ENCODE peak calls at places on chromosomes 16 and 17, in four cellular contexts. M, O, Q and A are unnamed samples.

GRCh38 chr16:58451945-58452401 is 48.0 kb upstream of the NDRG4 start:
- DNase-seq in O (no peak), M (no peak), Q (no peak), A (no peak)

GRCh38 chr16:11614587-11615175 is 28.0 kb upstream of the LITAF start:
- DNase-seq in O (no peak), M (no peak), Q (no peak), A (no peak)

GRCh38 chr16:86595983-86596605 is 17.7 kb downstream of the FOXL1 start:
- DNase-seq in Q (no peak), O (no peak), M (no peak), A (no peak)

GRCh38 chr16:18953535-18953934 is 27.3 kb upstream of the SMG1 start:
- DNase-seq in M (no peak), Q (no peak), O (no peak), A (no peak)

GRCh38 chr16:30724641-30725464 is 23.4 kb upstream of the PHKG2 start:
- DNase-seq in O (no peak), M (no peak), Q (no peak), A (no peak)

GRCh38 chr17:80068301-80069160 is 32.1 kb downstream of the CCDC40 start:
- DNase-seq in M (peak; percentile 53), O (no peak), Q (no peak), A (peak; percentile 68)

GRCh38 chr17:77385750-77386501 is 245.2 kb downstream of the SEC14L1 start:
- DNase-seq in Q (no peak), O (no peak), M (peak; percentile 65), A (peak; percentile 76)

GRCh38 chr17:72208832-72209231 is 88.0 kb downstream of the SOX9 start:
- DNase-seq in O (no peak), Q (no peak), M (no peak), A (no peak)

GRCh38 chr16:3147757-3148104 is 12.9 kb downstream of the ZNF213 start:
- DNase-seq in Q (no peak), O (no peak), M (no peak), A (no peak)

GRCh38 chr17:35068249-35068648 is 4.7 kb upstream of the RFFL start:
- DNase-seq in M (no peak), Q (no peak), O (no peak), A (no peak)

GRCh38 chr17:17400566-17401184 is 76.1 kb upstream of the MED9 start:
- DNase-seq in M (no peak), O (no peak), Q (no peak), A (no peak)

GRCh38 chr16:71734511-71734910 is 10.0 kb upstream of the PHLPP2 start:
- DNase-seq in Q (no peak), O (no peak), M (no peak), A (no peak)

GRCh38 chr17:57486978-57487377 is 230.7 kb downstream of the MSI2 start:
- DNase-seq in Q (no peak), O (no peak), M (no peak), A (no peak)

DNA sequence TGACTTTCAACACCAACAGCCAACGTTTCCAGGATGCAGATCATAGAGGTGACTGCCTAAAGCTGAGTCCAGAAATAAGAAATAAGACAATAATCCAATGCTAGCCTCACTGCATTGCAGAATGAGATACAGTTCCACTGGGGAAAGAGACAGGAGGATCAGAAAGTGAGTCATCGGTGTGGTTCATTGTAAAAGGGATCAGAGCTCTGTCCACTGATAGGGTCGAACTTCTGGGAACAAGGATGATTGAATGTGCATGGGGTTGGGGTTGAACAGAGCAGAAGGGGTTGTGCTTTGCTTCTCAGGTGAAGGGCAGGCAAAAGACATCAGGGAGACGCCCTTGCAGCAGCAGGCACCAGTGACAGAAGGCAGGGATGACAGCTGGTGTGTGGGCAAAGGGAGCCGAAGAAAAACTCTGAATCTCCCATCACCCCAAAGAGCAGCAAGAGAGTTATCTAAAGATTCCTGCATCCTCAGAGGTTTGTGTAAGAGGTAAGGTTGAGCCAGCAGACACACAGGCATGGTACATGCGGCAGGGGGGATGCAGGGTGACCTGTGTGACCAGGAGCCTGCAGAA is 16.4 kb downstream of the CLEC10A start:
- DNase-seq in M (no peak), O (no peak), Q (no peak), A (no peak)
- TF ChIP-seq NRF1 in M (no peak), O (no peak), Q (no peak), A (no peak)

GRCh38 chr16:63749256-63749655 is 1372.6 kb downstream of the CDH11 start:
- DNase-seq in Q (no peak), O (no peak), M (no peak), A (no peak)
- TF ChIP-seq NRF1 in Q (no peak), O (no peak), M (no peak), A (no peak)

GRCh38 chr16:23107878-23108277 is 41.4 kb downstream of the USP31 start:
- DNase-seq in M (no peak), O (no peak), Q (no peak), A (no peak)
- TF ChIP-seq NRF1 in M (no peak), O (no peak), Q (no peak), A (no peak)

DNA sequence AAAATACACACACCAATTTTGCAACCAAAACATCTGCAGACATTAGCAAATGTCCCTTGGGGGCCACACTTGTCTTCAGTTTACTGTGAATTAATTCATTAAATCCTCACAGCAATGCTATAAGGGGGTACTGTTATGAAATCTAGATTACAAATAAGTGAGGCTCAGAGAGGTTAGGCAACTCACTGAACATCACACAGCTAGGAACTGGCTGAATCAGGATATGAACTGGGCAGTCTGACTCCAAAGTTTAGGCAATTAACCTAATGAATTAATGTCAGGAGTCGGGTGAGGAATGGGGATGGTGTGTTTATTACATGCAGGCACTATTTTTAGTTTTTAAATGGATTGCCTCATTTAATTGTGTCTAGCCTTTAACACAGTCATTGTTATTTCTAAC is 305.7 kb upstream of the XYLT1 start:
- DNase-seq in M (no peak), O (no peak), Q (no peak), A (no peak)
- TF ChIP-seq NRF1 in M (no peak), O (no peak), Q (no peak), A (no peak)